ENCODE peak calls at places on chromosomes 7 and 10, in six cellular contexts. G, V, C, S, X and U are unnamed samples.

GRCh38 chr7:99204078-99204477 is 3.8 kb downstream of the KPNA7 start:
- DNase-seq in S (no peak), G (no peak), C (no peak), V (no peak), X (no peak), U (no peak)

GRCh38 chr7:156143158-156143557 is 330.9 kb upstream of the SHH start:
- DNase-seq in C (no peak), V (no peak), G (no peak), S (no peak), X (no peak), U (no peak)

GRCh38 chr7:51220226-51220625 is 96.4 kb downstream of the COBL start:
- DNase-seq in V (no peak), X (no peak), S (no peak), C (no peak), G (no peak), U (no peak)

GRCh38 chr7:3943265-3943664 is 642.2 kb downstream of the SDK1 start:
- DNase-seq in C (peak), G (no peak), X (no peak), V (no peak), S (no peak), U (no peak)

GRCh38 chr7:22109761-22110160 is 164.1 kb upstream of the CDCA7L start:
- DNase-seq in C (peak), V (peak), X (no peak), G (peak), S (peak), U (no peak)

GRCh38 chr7:105521027-105521730 is 892 bp downstream of the PUS7 start:
- DNase-seq in S (peak), G (peak), X (peak), V (peak), C (peak), U (peak)

GRCh38 chr7:69620650-69621049 is 22.4 kb downstream of the AUTS2 start:
- DNase-seq in X (no peak), C (no peak), S (no peak), G (no peak), V (no peak), U (no peak)

GRCh38 chr10:3111626-3112220 is 44.4 kb downstream of the PFKP start:
- DNase-seq in G (peak), V (no peak), X (no peak), S (no peak), C (peak), U (no peak)

GRCh38 chr10:84634636-84635035 is 306.2 kb downstream of the CCSER2 start:
- DNase-seq in S (no peak), G (no peak), X (no peak), V (no peak), C (no peak), U (no peak)

GRCh38 chr7:44565097-44565794 is 8.5 kb downstream of the DDX56 start:
- DNase-seq in C (peak), V (peak), G (peak), X (peak), S (peak), U (no peak)

GRCh38 chr7:50229964-50230363 is 74.6 kb upstream of the IKZF1 start:
- DNase-seq in S (peak), G (no peak), C (peak), X (no peak), V (peak), U (no peak)

GRCh38 chr10:89047397-89047796 is 56.8 kb downstream of the FAS start:
- DNase-seq in V (no peak), G (no peak), X (no peak), S (no peak), C (no peak), U (no peak)

GRCh38 chr7:34298492-34298891 is 359.5 kb upstream of the NPSR1 start:
- DNase-seq in X (no peak), V (no peak), G (no peak), C (no peak), S (no peak), U (no peak)

GRCh38 chr7:5831196-5831595 is 49.4 kb upstream of the OCM start:
- DNase-seq in S (no peak), X (no peak), C (no peak), V (no peak), G (no peak), U (no peak)

GRCh38 chr10:3323865-3324498 is 151.4 kb upstream of the PITRM1 start:
- DNase-seq in C (no peak), G (no peak), S (no peak), X (no peak), V (no peak), U (no peak)